ENCODE peak calls at places on chromosome 22, in six cellular contexts. F is A549; R is activated CD4-positive, CD25-positive, alpha-beta regulatory T cell treated with anti-CD3 and anti-CD28 coated beads, Interleukin-2, amount 50 U/mL, for 72 hours; B is SIG-M5; Y is substantia nigra; W is mesenchymal stem cell. Z is an unnamed sample.

GRCh38 chr22:49991167-49991566 is 21.4 kb downstream of the IL17REL start:
- DNase-seq in F (no peak), R (no peak), B (no peak), Y (no peak), W (no peak), Z (no peak)

GRCh38 chr22:19057999-19058491 is 64.2 kb downstream of the DGCR2 start:
- DNase-seq in F (no peak), R (no peak), B (no peak), Y (no peak), W (no peak), Z (no peak)

GRCh38 chr22:36379593-36380361 is 8.0 kb downstream of the MYH9 start:
- DNase-seq in F (no peak), R (no peak), B (no peak), Y (no peak), W (peak; percentile 58), Z (peak; percentile 48)

GRCh38 chr22:19961201-19961580 is 19.6 kb upstream of the TXNRD2 start:
- DNase-seq in F (no peak), R (no peak), B (no peak), Y (no peak), W (no peak), Z (no peak)

GRCh38 chr22:38165929-38166593 is 15.6 kb downstream of the PLA2G6 start:
- DNase-seq in F (no peak), R (no peak), B (no peak), Y (no peak), W (no peak), Z (no peak)

GRCh38 chr22:47608421-47608820 is 846.0 kb downstream of the TBC1D22A start:
- DNase-seq in F (no peak), R (no peak), B (no peak), Y (no peak), W (no peak), Z (no peak)

GRCh38 chr22:35341090-35341874 is 39.6 kb upstream of the HMOX1 start:
- DNase-seq in F (no peak), R (no peak), B (no peak), Y (no peak), W (no peak), Z (no peak)

GRCh38 chr22:37526376-37526775 is 7.2 kb upstream of the CARD10 start:
- DNase-seq in F (no peak), R (no peak), B (no peak), Y (no peak), W (no peak), Z (no peak)

GRCh38 chr22:47409501-47410275 is 647.2 kb downstream of the TBC1D22A start:
- DNase-seq in F (no peak), R (no peak), B (no peak), Y (no peak), W (no peak), Z (no peak)

GRCh38 chr22:27709919-27710452 is 91.6 kb downstream of the MN1 start:
- DNase-seq in F (no peak), R (no peak), B (no peak), Y (no peak), W (no peak), Z (no peak)

GRCh38 chr22:37358917-37359316 is 68.4 kb downstream of the ELFN2 start:
- DNase-seq in F (no peak), R (no peak), B (no peak), Y (no peak), W (no peak), Z (no peak)